ENCODE peak calls at places on chromosomes 5 and 9, in six cellular contexts. R is neural progenitor cell, N is cardiac fibroblast, C is right atrium auricular region, J is psoas muscle, Y is adrenal gland. A is an unnamed sample.

GRCh38 chr9:123425261-123425821 is 69.3 kb downstream of the CRB2 start:
- DNase-seq in Y (peak; percentile 50), C (no peak), N (no peak), R (peak; percentile 50), J (no peak), A (no peak)

GRCh38 chr9:115157245-115157674 is 39.3 kb upstream of the TNC start:
- DNase-seq in C (no peak), N (peak; percentile 82), J (no peak), R (no peak), Y (peak; percentile 19), A (peak; percentile 74)

GRCh38 chr5:127550652-127551409 is 33.4 kb downstream of the PRRC1 start:
- DNase-seq in J (no peak), C (no peak), R (no peak), Y (no peak), N (peak; percentile 49), A (no peak)

GRCh38 chr5:117954341-117954740 is 1034.0 kb downstream of the DTWD2 start:
- DNase-seq in N (no peak), R (no peak), C (no peak), Y (no peak), J (no peak), A (no peak)

GRCh38 chr5:157252741-157253465 is 13.0 kb upstream of the CYFIP2 start:
- DNase-seq in R (no peak), N (peak; percentile 35), C (no peak), Y (no peak), J (no peak), A (no peak)

GRCh38 chr9:14165376-14166035 is 148.4 kb downstream of the NFIB start:
- DNase-seq in R (no peak), C (no peak), N (peak; percentile 37), J (no peak), Y (no peak), A (no peak)

GRCh38 chr9:137570566-137570965 is 8.2 kb downstream of the DPH7 start:
- DNase-seq in R (no peak), J (no peak), C (no peak), Y (no peak), N (no peak), A (no peak)

GRCh38 chr9:92720209-92720765 is 44.3 kb downstream of the BICD2 start:
- DNase-seq in J (no peak), Y (no peak), C (peak; percentile 44), R (no peak), N (no peak), A (no peak)

GRCh38 chr5:10601246-10602030 is 37.6 kb downstream of the ANKRD33B start:
- DNase-seq in N (peak; percentile 92), Y (peak; percentile 60), C (peak; percentile 92), R (no peak), J (peak; percentile 84), A (peak; percentile 67)

GRCh38 chr5:170312666-170313065 is 15.1 kb upstream of the LCP2 start:
- DNase-seq in N (peak; percentile 80), J (no peak), R (no peak), Y (no peak), C (no peak), A (peak; percentile 31)

GRCh38 chr5:134069553-134069952 is 44.9 kb upstream of the TCF7 start:
- DNase-seq in C (no peak), Y (no peak), J (no peak), N (no peak), R (no peak), A (no peak)

GRCh38 chr5:147455822-147456221 is 54.0 kb downstream of the DPYSL3 start:
- DNase-seq in N (no peak), C (no peak), J (no peak), R (no peak), Y (no peak), A (no peak)
- H3K4me3 ChIP-seq in N (no peak overlapping the region), C (no peak overlapping the region), J (peak overlapping the region; percentile 77), R (peak overlapping the region; percentile 97), Y (no peak overlapping the region), A (no peak overlapping the region)

GRCh38 chr5:77972545-77973252 is 196.6 kb upstream of the TBCA start:
- DNase-seq in J (no peak), N (no peak), Y (no peak), R (peak; percentile 75), C (no peak), A (no peak)
- TF ChIP-seq CTCF in J (no peak), N (no peak), Y (no peak), R (peak; percentile 25), C (peak; percentile 18), A (no peak)

DNA sequence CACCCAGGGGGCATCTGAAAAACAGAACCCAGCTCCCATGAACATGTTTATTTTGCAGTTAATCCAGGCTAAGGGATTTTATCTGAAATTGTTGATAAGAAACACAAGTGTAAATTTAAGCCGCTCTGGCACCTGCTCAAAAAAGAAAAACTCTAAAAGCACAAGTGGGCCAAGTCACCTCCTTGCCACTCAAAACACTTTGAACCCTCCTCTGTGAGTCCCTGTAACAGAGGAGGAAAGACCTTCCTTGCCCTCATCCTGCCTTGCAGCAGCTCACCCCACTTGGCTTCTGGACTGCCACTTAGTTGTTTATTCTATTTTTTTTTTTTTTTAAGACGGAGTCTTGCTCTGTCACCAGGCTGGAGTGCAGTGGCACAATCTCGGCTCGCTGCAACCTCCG is 39.5 kb downstream of the FAM78A start:
- DNase-seq in J (no peak), C (no peak), N (no peak), R (no peak), Y (no peak), A (no peak)
- H3K4me3 ChIP-seq in J (no peak overlapping the region), C (no peak overlapping the region), N (no peak overlapping the region), R (no peak overlapping the region), Y (no peak overlapping the region), A (no peak overlapping the region)

DNA sequence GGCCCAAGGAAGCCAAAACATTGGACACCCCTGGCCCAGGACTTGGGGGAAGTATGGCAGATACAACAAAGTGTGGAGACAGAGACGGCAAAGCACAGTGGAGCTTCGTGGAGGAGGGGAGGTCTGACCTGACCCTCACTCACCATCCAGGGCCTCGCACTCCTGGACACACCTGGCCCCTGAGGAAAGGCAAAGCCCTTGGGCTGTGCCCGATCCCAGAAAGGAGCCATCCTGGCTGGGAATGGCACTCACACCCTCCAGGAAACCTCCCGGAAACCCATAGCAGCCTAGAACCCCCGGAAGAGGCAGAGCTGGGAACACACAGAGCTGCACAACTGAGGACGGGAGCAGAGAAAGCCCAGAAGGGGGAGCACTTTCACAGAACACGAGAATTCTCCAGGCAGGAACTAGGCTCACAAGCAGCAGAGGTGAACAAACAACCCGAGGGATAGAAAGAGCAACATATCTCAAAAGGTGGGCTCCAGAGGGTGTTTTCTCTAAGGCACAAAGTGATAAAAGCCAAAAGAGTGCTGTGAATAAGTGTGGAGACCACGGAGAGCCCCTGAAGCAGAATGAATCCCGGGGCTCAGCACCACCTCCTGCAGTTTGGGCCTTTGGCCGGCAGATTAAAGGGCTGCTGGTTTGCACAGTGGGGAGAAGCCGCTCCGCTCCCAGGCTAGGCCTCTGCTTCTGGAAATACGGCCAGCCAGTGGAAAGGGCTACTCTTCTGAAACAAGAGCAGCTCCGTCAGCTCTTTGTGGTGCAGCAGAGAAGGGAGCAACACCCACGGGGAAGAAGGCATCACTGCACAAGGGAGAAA is 108.2 kb downstream of the UBE2R2 start:
- DNase-seq in N (peak; percentile 69), Y (peak; percentile 62), C (peak; percentile 72), J (no peak), R (peak; percentile 80), A (peak; percentile 14)
- TF ChIP-seq CTCF in N (peak; percentile 66), Y (peak; percentile 35), C (peak; percentile 76), J (peak; percentile 52), R (peak; percentile 83), A (peak; percentile 67)

DNA sequence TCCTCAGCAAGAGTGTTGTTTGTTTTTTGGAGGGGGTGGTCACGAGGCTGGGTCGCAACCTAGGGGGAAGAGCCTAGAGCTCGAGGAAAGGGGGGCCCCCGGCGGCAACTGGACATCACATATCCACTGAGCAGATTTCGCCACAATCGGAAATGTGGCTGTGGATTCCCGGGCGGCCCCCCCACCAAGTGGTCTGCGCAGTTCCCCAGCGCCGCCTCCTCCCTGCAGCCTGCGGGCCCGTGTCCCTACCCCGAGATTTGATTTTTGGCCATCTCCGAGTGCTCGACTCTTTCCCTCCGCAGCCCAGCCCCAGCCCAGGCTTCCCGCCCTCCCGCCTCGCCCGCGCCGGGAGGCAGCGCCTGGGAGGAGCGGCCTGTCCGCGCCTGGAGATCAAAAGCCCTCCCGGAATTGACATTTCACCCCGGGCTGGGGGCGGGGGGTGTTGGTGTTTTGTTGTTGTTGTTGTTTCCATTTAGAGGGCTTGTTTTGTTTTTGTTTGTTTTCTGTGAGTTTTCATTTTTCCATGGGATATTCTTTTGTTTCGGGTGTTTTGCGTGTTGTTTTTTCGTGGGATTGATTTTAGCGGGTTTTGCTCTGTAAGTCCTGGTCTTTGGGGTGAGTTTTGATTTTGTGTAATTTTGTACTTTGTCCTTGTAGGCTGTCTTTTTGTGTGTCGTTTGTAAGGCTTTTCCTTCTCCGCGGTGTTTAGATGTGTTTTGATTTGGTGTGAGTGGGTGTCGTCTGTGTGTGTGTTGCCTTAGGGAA is 1.6 kb upstream of the PAX5 start:
- DNase-seq in R (peak; percentile 76), N (peak; percentile 32), Y (no peak), J (no peak), C (no peak), A (no peak)
- H3K4me3 ChIP-seq in R (peak overlapping the region; percentile 46), N (no peak overlapping the region), Y (no peak overlapping the region), J (no peak overlapping the region), C (no peak overlapping the region), A (no peak overlapping the region)

DNA sequence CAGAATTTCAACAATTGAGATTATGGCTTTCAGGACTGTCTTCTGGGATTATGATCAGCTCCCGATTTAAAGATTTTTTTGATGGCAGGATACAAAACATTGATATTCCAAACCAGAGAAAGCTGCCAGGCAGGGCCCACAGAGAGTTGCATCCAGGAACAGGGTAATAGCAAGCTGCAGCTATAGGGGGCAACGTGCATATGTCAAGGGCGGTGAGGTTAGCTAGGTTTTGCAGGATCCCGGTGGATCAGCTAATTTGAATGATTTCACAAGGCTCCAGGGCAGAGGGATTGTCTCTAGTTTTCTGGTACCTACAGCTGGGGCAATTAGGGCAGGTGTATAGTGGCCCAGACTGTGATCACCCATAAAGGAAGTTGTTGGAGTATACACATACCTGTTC is 339.4 kb downstream of the CHSY3 start:
- DNase-seq in C (no peak), R (peak; percentile 13), J (no peak), N (no peak), Y (no peak), A (no peak)
- TF ChIP-seq CTCF in C (no peak), R (peak; percentile 19), J (no peak), N (no peak), Y (no peak), A (no peak)